ENCODE peak calls at places on chromosomes 13 and 19, in eight cellular contexts. E is astrocyte of the hippocampus, O is fibroblast of mammary gland, L is AG09319, I is naive B cell, M is GDM1, D is nucleus accumbens, Y is ELR. W is an unnamed sample.
A peak's percentile ranks its signal among the peaks of the same experiment; 100 is the strongest.

GRCh38 chr19:12997967-12998940 is 3.0 kb downstream of the NFIX start:
- DNase-seq in E (peak; percentile 39), O (no peak), L (no peak), I (no peak), M (no peak), D (no peak), Y (no peak), W (no peak)

GRCh38 chr13:75411924-75412537 is 69.9 kb downstream of the TBC1D4 start:
- DNase-seq in E (no peak), O (no peak), L (no peak), I (no peak), M (no peak), D (no peak), Y (no peak), W (no peak)

GRCh38 chr19:2631213-2631821 is 71.2 kb downstream of the GNG7 start:
- DNase-seq in E (no peak), O (peak; percentile 46), L (no peak), I (peak; percentile 52), M (no peak), D (no peak), Y (peak; percentile 47), W (no peak)

GRCh38 chr13:99265823-99266426 is 7.7 kb upstream of the GPR18 start:
- DNase-seq in E (peak; percentile 68), O (peak; percentile 69), L (no peak), I (no peak), M (peak; percentile 28), D (no peak), Y (peak; percentile 73), W (peak; percentile 56)

GRCh38 chr19:13597625-13598024 is 91.3 kb upstream of the CACNA1A start:
- DNase-seq in E (peak; percentile 83), O (peak; percentile 76), L (peak; percentile 49), I (peak; percentile 54), M (peak; percentile 18), D (peak; percentile 29), Y (peak; percentile 80), W (peak; percentile 52)

GRCh38 chr13:113135281-113135760 is 12.7 kb downstream of the F10 start:
- DNase-seq in E (no peak), O (no peak), L (no peak), I (no peak), M (no peak), D (no peak), Y (no peak), W (no peak)

GRCh38 chr19:46745521-46746280 is at the start of gene FKRP:
- DNase-seq in E (peak; percentile 51), O (no peak), L (no peak), I (peak; percentile 39), M (no peak), D (peak; percentile 49), Y (peak; percentile 43), W (no peak)

GRCh38 chr19:14476663-14477401 is 1.7 kb upstream of the PTGER1 start:
- DNase-seq in E (peak; percentile 90), O (peak; percentile 89), L (no peak), I (no peak), M (no peak), D (no peak), Y (peak; percentile 61), W (peak; percentile 45)

GRCh38 chr13:27857271-27857670 is 62.5 kb upstream of the PDX1 start:
- DNase-seq in E (no peak), O (no peak), L (no peak), I (no peak), M (no peak), D (no peak), Y (no peak), W (no peak)

GRCh38 chr13:20221772-20222171 is 10.3 kb downstream of the GJB6 start:
- DNase-seq in E (peak; percentile 12), O (peak; percentile 7), L (no peak), I (no peak), M (no peak), D (no peak), Y (no peak), W (peak; percentile 51)

GRCh38 chr19:50266896-50267295 is 62.3 kb downstream of the KCNC3 start:
- DNase-seq in E (no peak), O (no peak), L (no peak), I (no peak), M (no peak), D (no peak), Y (no peak), W (no peak)

GRCh38 chr19:5130371-5131030 is 161.6 kb downstream of the KDM4B start:
- DNase-seq in E (no peak), O (no peak), L (no peak), I (peak; percentile 99), M (no peak), D (no peak), Y (no peak), W (no peak)

GRCh38 chr19:13100031-13100588 is 2.5 kb downstream of the LYL1 start:
- DNase-seq in E (peak; percentile 58), O (peak; percentile 30), L (no peak), I (no peak), M (peak; percentile 63), D (no peak), Y (peak; percentile 52), W (no peak)

GRCh38 chr13:56659041-56659471 is 481.7 kb upstream of the PRR20A start:
- DNase-seq in E (no peak), O (no peak), L (no peak), I (no peak), M (no peak), D (no peak), Y (no peak), W (no peak)

GRCh38 chr13:41694902-41695301 is 237.6 kb downstream of the RGCC start:
- DNase-seq in E (peak; percentile 90), O (peak; percentile 98), L (peak; percentile 77), I (peak; percentile 3), M (no peak), D (no peak), Y (peak; percentile 94), W (peak; percentile 98)

GRCh38 chr13:39159393-39159792 is 121.1 kb downstream of the NHLRC3 start:
- DNase-seq in E (peak; percentile 6), O (no peak), L (no peak), I (no peak), M (no peak), D (no peak), Y (no peak), W (peak; percentile 49)

GRCh38 chr13:109761695-109762094 is 24.7 kb downstream of the IRS2 start:
- DNase-seq in E (no peak), O (peak; percentile 35), L (no peak), I (no peak), M (no peak), D (no peak), Y (no peak), W (no peak)

GRCh38 chr13:48496796-48497195 is 36.1 kb downstream of the RCBTB2 start:
- DNase-seq in E (no peak), O (no peak), L (no peak), I (no peak), M (no peak), D (no peak), Y (no peak), W (no peak)